ENCODE peak calls at places on chromosomes 7 and 10, in seven cellular contexts. One of them, this sample, is unnamed.

GRCh38 chr10:114308470-114309110 is 69.5 kb downstream of the VWA2 start:
- DNase-seq in A549: no peak
- DNase-seq in ovary: no peak
- DNase-seq in upper lobe of left lung: no peak
- DNase-seq in heart left ventricle: no peak
- DNase-seq in gastrocnemius medialis: no peak
- DNase-seq in uterus: no peak
- DNase-seq in this sample: peak

GRCh38 chr7:91348686-91349085 is 84.5 kb downstream of the FZD1 start:
- DNase-seq in A549: no peak
- DNase-seq in ovary: no peak
- DNase-seq in upper lobe of left lung: no peak
- DNase-seq in heart left ventricle: no peak
- DNase-seq in gastrocnemius medialis: no peak
- DNase-seq in uterus: no peak
- DNase-seq in this sample: no peak

GRCh38 chr10:127907411-127908105 is 655 bp downstream of the PTPRE start:
- DNase-seq in A549: no peak
- DNase-seq in ovary: no peak
- DNase-seq in upper lobe of left lung: peak
- DNase-seq in heart left ventricle: peak
- DNase-seq in gastrocnemius medialis: no peak
- DNase-seq in uterus: no peak
- DNase-seq in this sample: peak

GRCh38 chr10:10818082-10818481 is 199.6 kb upstream of the CELF2 start:
- DNase-seq in A549: no peak
- DNase-seq in ovary: no peak
- DNase-seq in upper lobe of left lung: no peak
- DNase-seq in heart left ventricle: peak
- DNase-seq in gastrocnemius medialis: peak
- DNase-seq in uterus: peak
- DNase-seq in this sample: no peak

GRCh38 chr7:102460467-102460866 is 4.2 kb downstream of the ALKBH4 start:
- DNase-seq in A549: no peak
- DNase-seq in ovary: no peak
- DNase-seq in upper lobe of left lung: no peak
- DNase-seq in heart left ventricle: no peak
- DNase-seq in gastrocnemius medialis: no peak
- DNase-seq in uterus: no peak
- DNase-seq in this sample: no peak

GRCh38 chr10:127532659-127533058 is 16.4 kb upstream of the NPS start:
- DNase-seq in A549: no peak
- DNase-seq in ovary: no peak
- DNase-seq in upper lobe of left lung: peak
- DNase-seq in heart left ventricle: no peak
- DNase-seq in gastrocnemius medialis: no peak
- DNase-seq in uterus: no peak
- DNase-seq in this sample: no peak

GRCh38 chr7:128100949-128101713 is 69.9 kb upstream of the LRRC4 start:
- DNase-seq in A549: no peak
- DNase-seq in ovary: no peak
- DNase-seq in upper lobe of left lung: no peak
- DNase-seq in heart left ventricle: no peak
- DNase-seq in gastrocnemius medialis: no peak
- DNase-seq in uterus: no peak
- DNase-seq in this sample: no peak

GRCh38 chr10:72834183-72834825 is 59.2 kb upstream of the OIT3 start:
- DNase-seq in A549: peak
- DNase-seq in ovary: peak
- DNase-seq in upper lobe of left lung: no peak
- DNase-seq in heart left ventricle: peak
- DNase-seq in gastrocnemius medialis: peak
- DNase-seq in uterus: peak
- DNase-seq in this sample: peak

GRCh38 chr7:157828190-157828589 is 491.4 kb downstream of the DNAJB6 start:
- DNase-seq in A549: no peak
- DNase-seq in ovary: no peak
- DNase-seq in upper lobe of left lung: no peak
- DNase-seq in heart left ventricle: no peak
- DNase-seq in gastrocnemius medialis: no peak
- DNase-seq in uterus: no peak
- DNase-seq in this sample: no peak

GRCh38 chr10:50625663-50626062 is 1.9 kb upstream of the SGMS1 start:
- DNase-seq in A549: no peak
- DNase-seq in ovary: no peak
- DNase-seq in upper lobe of left lung: no peak
- DNase-seq in heart left ventricle: no peak
- DNase-seq in gastrocnemius medialis: no peak
- DNase-seq in uterus: no peak
- DNase-seq in this sample: no peak

GRCh38 chr7:610531-611280 is 91.1 kb upstream of the PDGFA start:
- DNase-seq in A549: no peak
- DNase-seq in ovary: peak
- DNase-seq in upper lobe of left lung: no peak
- DNase-seq in heart left ventricle: peak
- DNase-seq in gastrocnemius medialis: no peak
- DNase-seq in uterus: peak
- DNase-seq in this sample: no peak

GRCh38 chr10:103145860-103146466 is 47.1 kb downstream of the NT5C2 start:
- DNase-seq in A549: peak
- DNase-seq in ovary: peak
- DNase-seq in upper lobe of left lung: no peak
- DNase-seq in heart left ventricle: peak
- DNase-seq in gastrocnemius medialis: peak
- DNase-seq in uterus: peak
- DNase-seq in this sample: peak

GRCh38 chr7:130008941-130009847 is 42.0 kb downstream of the ZC3HC1 start:
- DNase-seq in A549: peak
- DNase-seq in ovary: no peak
- DNase-seq in upper lobe of left lung: no peak
- DNase-seq in heart left ventricle: no peak
- DNase-seq in gastrocnemius medialis: no peak
- DNase-seq in uterus: no peak
- DNase-seq in this sample: peak

GRCh38 chr10:110664483-110665420 is 20.6 kb downstream of the RBM20 start:
- DNase-seq in A549: peak
- DNase-seq in ovary: no peak
- DNase-seq in upper lobe of left lung: no peak
- DNase-seq in heart left ventricle: no peak
- DNase-seq in gastrocnemius medialis: peak
- DNase-seq in uterus: no peak
- DNase-seq in this sample: no peak

GRCh38 chr7:50588937-50589336 is 23.7 kb upstream of the DDC start:
- DNase-seq in A549: peak
- DNase-seq in ovary: no peak
- DNase-seq in upper lobe of left lung: no peak
- DNase-seq in heart left ventricle: no peak
- DNase-seq in gastrocnemius medialis: peak
- DNase-seq in uterus: no peak
- DNase-seq in this sample: no peak

GRCh38 chr7:36360244-36360643 is 29.4 kb upstream of the ANLN start:
- DNase-seq in A549: no peak
- DNase-seq in ovary: no peak
- DNase-seq in upper lobe of left lung: no peak
- DNase-seq in heart left ventricle: no peak
- DNase-seq in gastrocnemius medialis: no peak
- DNase-seq in uterus: no peak
- DNase-seq in this sample: no peak

GRCh38 chr7:502296-502695 is 17.4 kb downstream of the PDGFA start:
- DNase-seq in A549: no peak
- DNase-seq in ovary: no peak
- DNase-seq in upper lobe of left lung: peak
- DNase-seq in heart left ventricle: peak
- DNase-seq in gastrocnemius medialis: no peak
- DNase-seq in uterus: no peak
- DNase-seq in this sample: no peak

GRCh38 chr10:31136951-31137885 is 105.6 kb upstream of the ZNF438 start:
- DNase-seq in A549: no peak
- DNase-seq in ovary: no peak
- DNase-seq in upper lobe of left lung: no peak
- DNase-seq in heart left ventricle: no peak
- DNase-seq in gastrocnemius medialis: no peak
- DNase-seq in uterus: no peak
- DNase-seq in this sample: no peak

GRCh38 chr7:5557920-5558401 is 134.3 kb upstream of the TNRC18 start:
- DNase-seq in A549: no peak
- DNase-seq in ovary: peak
- DNase-seq in upper lobe of left lung: peak
- DNase-seq in heart left ventricle: peak
- DNase-seq in gastrocnemius medialis: peak
- DNase-seq in uterus: peak
- DNase-seq in this sample: peak

GRCh38 chr10:50674469-50675254 is 50.9 kb upstream of the SGMS1 start:
- DNase-seq in A549: no peak
- DNase-seq in ovary: no peak
- DNase-seq in upper lobe of left lung: peak
- DNase-seq in heart left ventricle: no peak
- DNase-seq in gastrocnemius medialis: no peak
- DNase-seq in uterus: no peak
- DNase-seq in this sample: no peak

GRCh38 chr7:11434371-11434770 is 397.6 kb downstream of the THSD7A start:
- DNase-seq in A549: no peak
- DNase-seq in ovary: no peak
- DNase-seq in upper lobe of left lung: no peak
- DNase-seq in heart left ventricle: no peak
- DNase-seq in gastrocnemius medialis: no peak
- DNase-seq in uterus: no peak
- DNase-seq in this sample: no peak

GRCh38 chr10:7432884-7433726 is 22.3 kb upstream of the SFMBT2 start:
- DNase-seq in A549: no peak
- DNase-seq in ovary: no peak
- DNase-seq in upper lobe of left lung: no peak
- DNase-seq in heart left ventricle: no peak
- DNase-seq in gastrocnemius medialis: no peak
- DNase-seq in uterus: no peak
- DNase-seq in this sample: no peak

GRCh38 chr10:44258019-44258418 is 126.9 kb downstream of the CXCL12 start:
- DNase-seq in A549: no peak
- DNase-seq in ovary: no peak
- DNase-seq in upper lobe of left lung: no peak
- DNase-seq in heart left ventricle: no peak
- DNase-seq in gastrocnemius medialis: no peak
- DNase-seq in uterus: no peak
- DNase-seq in this sample: no peak

GRCh38 chr10:32957341-32958084 is 517 bp downstream of the ITGB1 start:
- DNase-seq in A549: peak
- DNase-seq in ovary: peak
- DNase-seq in upper lobe of left lung: peak
- DNase-seq in heart left ventricle: peak
- DNase-seq in gastrocnemius medialis: peak
- DNase-seq in uterus: peak
- DNase-seq in this sample: peak

GRCh38 chr10:5961405-5962100 is 15.8 kb downstream of the IL15RA start:
- DNase-seq in A549: no peak
- DNase-seq in ovary: no peak
- DNase-seq in upper lobe of left lung: peak
- DNase-seq in heart left ventricle: no peak
- DNase-seq in gastrocnemius medialis: peak
- DNase-seq in uterus: no peak
- DNase-seq in this sample: no peak

GRCh38 chr7:140175221-140176218 is 1.3 kb downstream of the KDM7A start:
- DNase-seq in A549: peak
- DNase-seq in ovary: peak
- DNase-seq in upper lobe of left lung: peak
- DNase-seq in heart left ventricle: peak
- DNase-seq in gastrocnemius medialis: peak
- DNase-seq in uterus: peak
- DNase-seq in this sample: peak
- TF ChIP-seq POLR2A in A549: no peak
- TF ChIP-seq POLR2A in ovary: peak
- TF ChIP-seq POLR2A in upper lobe of left lung: peak
- TF ChIP-seq POLR2A in heart left ventricle: peak
- TF ChIP-seq POLR2A in gastrocnemius medialis: peak
- TF ChIP-seq POLR2A in uterus: peak
- TF ChIP-seq POLR2A in this sample: peak

DNA sequence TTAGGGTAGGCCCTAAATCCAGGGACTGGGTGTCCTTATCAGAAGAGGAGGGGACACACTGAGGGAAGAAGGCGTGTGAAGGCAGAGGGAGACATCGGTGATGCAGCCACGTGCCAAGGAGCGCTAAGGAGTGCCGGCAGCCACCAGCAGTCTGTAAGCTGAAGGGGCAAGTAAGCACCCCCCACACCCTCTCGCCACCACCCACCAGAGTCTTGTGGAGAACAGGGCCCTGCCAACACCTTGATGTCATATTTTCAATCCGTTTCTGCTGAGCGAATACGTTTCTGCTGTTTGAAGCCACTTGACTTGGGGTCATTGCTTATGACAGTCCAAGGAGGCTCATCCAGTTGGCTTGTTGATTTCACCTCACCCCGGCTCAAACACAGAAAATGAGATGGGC is 37.9 kb downstream of the RGS10 start:
- DNase-seq in A549: no peak
- DNase-seq in ovary: no peak
- DNase-seq in upper lobe of left lung: no peak
- DNase-seq in heart left ventricle: no peak
- DNase-seq in gastrocnemius medialis: no peak
- DNase-seq in uterus: no peak
- DNase-seq in this sample: no peak
- H3K27ac ChIP-seq in A549: no peak
- H3K27ac ChIP-seq in ovary: no peak
- H3K27ac ChIP-seq in upper lobe of left lung: no peak
- H3K27ac ChIP-seq in heart left ventricle: no peak
- H3K27ac ChIP-seq in gastrocnemius medialis: no peak
- H3K27ac ChIP-seq in uterus: no peak
- H3K27ac ChIP-seq in this sample: no peak

GRCh38 chr7:96143495-96144259 is 178.2 kb downstream of the SLC25A13 start:
- DNase-seq in A549: no peak
- DNase-seq in ovary: no peak
- DNase-seq in upper lobe of left lung: no peak
- DNase-seq in heart left ventricle: no peak
- DNase-seq in gastrocnemius medialis: no peak
- DNase-seq in uterus: no peak
- DNase-seq in this sample: no peak
- H3K4me3 ChIP-seq in A549: no peak
- H3K4me3 ChIP-seq in ovary: no peak
- H3K4me3 ChIP-seq in upper lobe of left lung: no peak
- H3K4me3 ChIP-seq in heart left ventricle: no peak
- H3K4me3 ChIP-seq in gastrocnemius medialis: no peak
- H3K4me3 ChIP-seq in uterus: no peak
- H3K4me3 ChIP-seq in this sample: no peak

GRCh38 chr10:132992433-132993215 is 50.3 kb upstream of the CFAP46 start:
- DNase-seq in A549: no peak
- DNase-seq in ovary: no peak
- DNase-seq in upper lobe of left lung: peak
- DNase-seq in heart left ventricle: peak
- DNase-seq in gastrocnemius medialis: no peak
- DNase-seq in uterus: no peak
- DNase-seq in this sample: no peak

GRCh38 chr10:132991706-132992432 is 49.5 kb upstream of the CFAP46 start:
- DNase-seq in A549: no peak
- DNase-seq in ovary: no peak
- DNase-seq in upper lobe of left lung: no peak
- DNase-seq in heart left ventricle: no peak
- DNase-seq in gastrocnemius medialis: no peak
- DNase-seq in uterus: no peak
- DNase-seq in this sample: no peak

GRCh38 chr10:132988988-132989387 is 46.6 kb upstream of the CFAP46 start:
- DNase-seq in A549: no peak
- DNase-seq in ovary: no peak
- DNase-seq in upper lobe of left lung: no peak
- DNase-seq in heart left ventricle: no peak
- DNase-seq in gastrocnemius medialis: no peak
- DNase-seq in uterus: no peak
- DNase-seq in this sample: no peak

GRCh38 chr10:132989476-132990415 is 47.4 kb upstream of the CFAP46 start:
- DNase-seq in A549: no peak
- DNase-seq in ovary: no peak
- DNase-seq in upper lobe of left lung: no peak
- DNase-seq in heart left ventricle: no peak
- DNase-seq in gastrocnemius medialis: no peak
- DNase-seq in uterus: no peak
- DNase-seq in this sample: no peak

GRCh38 chr10:132990684-132991545 is 48.5 kb upstream of the CFAP46 start:
- DNase-seq in A549: no peak
- DNase-seq in ovary: no peak
- DNase-seq in upper lobe of left lung: peak
- DNase-seq in heart left ventricle: no peak
- DNase-seq in gastrocnemius medialis: no peak
- DNase-seq in uterus: no peak
- DNase-seq in this sample: no peak
- TF ChIP-seq POLR2A in A549: no peak
- TF ChIP-seq POLR2A in ovary: no peak
- TF ChIP-seq POLR2A in upper lobe of left lung: no peak
- TF ChIP-seq POLR2A in heart left ventricle: no peak
- TF ChIP-seq POLR2A in gastrocnemius medialis: no peak
- TF ChIP-seq POLR2A in uterus: no peak
- TF ChIP-seq POLR2A in this sample: no peak

This sample was measured in thyroid gland.